ENCODE peak calls at places on chromosome 7, in eight cellular contexts. J is psoas muscle, X is hypothalamus, Q is left kidney, A is AG08396, B is T-helper 9 cell, N is SK-N-MC, W is cardiac muscle cell. S is an unnamed sample.

GRCh38 chr7:132353902-132354301 is 222.4 kb downstream of the PLXNA4 start:
- DNase-seq in X (no peak), N (no peak), W (no peak), Q (peak; percentile 67), J (no peak), A (no peak), B (no peak), S (no peak)

GRCh38 chr7:111196655-111197054 is 105.7 kb downstream of the LRRN3 start:
- DNase-seq in Q (no peak), J (no peak), N (no peak), W (no peak), X (no peak), A (no peak), B (no peak), S (no peak)

GRCh38 chr7:65397730-65398142 is 24.1 kb downstream of the ZNF92 start:
- DNase-seq in N (no peak), X (no peak), B (no peak), Q (peak; percentile 54), J (no peak), W (no peak), A (no peak), S (peak; percentile 21)

GRCh38 chr7:131546126-131546525 is 10.3 kb downstream of the PODXL start:
- DNase-seq in J (no peak), A (no peak), X (no peak), N (no peak), Q (peak; percentile 67), W (no peak), B (no peak), S (peak; percentile 96)

GRCh38 chr7:79176859-79177477 is 276.5 kb downstream of the MAGI2 start:
- DNase-seq in X (no peak), N (peak; percentile 32), B (no peak), W (peak; percentile 55), A (peak; percentile 17), J (no peak), Q (peak; percentile 73), S (peak; percentile 16)

GRCh38 chr7:74218343-74218698 is 8.5 kb downstream of the LAT2 start:
- DNase-seq in B (no peak), Q (no peak), N (no peak), X (no peak), A (no peak), W (no peak), J (no peak), S (no peak)

GRCh38 chr7:104627516-104627915 is 299.1 kb downstream of the LHFPL3 start:
- DNase-seq in J (no peak), A (peak; percentile 7), Q (peak; percentile 86), B (no peak), W (peak; percentile 85), X (no peak), N (peak; percentile 6), S (no peak)

GRCh38 chr7:38160003-38160571 is 18.0 kb upstream of the STARD3NL start:
- DNase-seq in X (no peak), Q (no peak), B (no peak), N (no peak), J (no peak), A (no peak), W (no peak), S (no peak)

GRCh38 chr7:24980695-24981543 is 941 bp upstream of the OSBPL3 start:
- DNase-seq in J (peak; percentile 18), X (no peak), Q (peak; percentile 29), W (peak; percentile 4), N (no peak), B (no peak), A (peak; percentile 41), S (no peak)

GRCh38 chr7:80552304-80552703 is 40.4 kb upstream of the GNAT3 start:
- DNase-seq in W (no peak), Q (no peak), X (no peak), A (no peak), N (no peak), B (no peak), J (no peak), S (no peak)

GRCh38 chr7:749121-749520 is 22.0 kb upstream of the PRKAR1B start:
- DNase-seq in X (no peak), A (no peak), J (no peak), N (no peak), W (peak; percentile 42), B (no peak), Q (peak; percentile 66), S (peak; percentile 26)

GRCh38 chr7:100153713-100154519 is 4.6 kb downstream of the TRAPPC14 start:
- DNase-seq in N (no peak), A (no peak), X (no peak), Q (no peak), B (no peak), J (no peak), W (no peak), S (no peak)